ENCODE peak calls at places on chromosomes 4 and X, in six cellular contexts. One of them, this sample, is unnamed.

GRCh38 chr4:144611850-144612249 is 34.1 kb upstream of the HHIP start:
- DNase-seq in activated T-helper 1 cell treated with anti-CD3 and anti-CD28 coated beads, Interleukin-2, amount 50 U/mL, for 16 hours: no peak
- DNase-seq in stimulated activated CD8-positive, alpha-beta memory T cell treated with anti-CD3 and anti-CD28 coated beads, Interleukin-2, amount 100 ng/mL, for 1 hour: no peak
- DNase-seq in cardiac fibroblast: peak
- DNase-seq in fibroblast of the conjunctiva: peak
- DNase-seq in T-helper 1 cell: no peak
- DNase-seq in this sample: peak

GRCh38 chrX:150449313-150449712 is 86.2 kb downstream of the MAMLD1 start:
- DNase-seq in activated T-helper 1 cell treated with anti-CD3 and anti-CD28 coated beads, Interleukin-2, amount 50 U/mL, for 16 hours: no peak
- DNase-seq in stimulated activated CD8-positive, alpha-beta memory T cell treated with anti-CD3 and anti-CD28 coated beads, Interleukin-2, amount 100 ng/mL, for 1 hour: no peak
- DNase-seq in cardiac fibroblast: no peak
- DNase-seq in fibroblast of the conjunctiva: no peak
- DNase-seq in T-helper 1 cell: no peak
- DNase-seq in this sample: no peak

GRCh38 chrX:16096131-16096530 is 27.2 kb upstream of the GRPR start:
- DNase-seq in activated T-helper 1 cell treated with anti-CD3 and anti-CD28 coated beads, Interleukin-2, amount 50 U/mL, for 16 hours: no peak
- DNase-seq in stimulated activated CD8-positive, alpha-beta memory T cell treated with anti-CD3 and anti-CD28 coated beads, Interleukin-2, amount 100 ng/mL, for 1 hour: no peak
- DNase-seq in cardiac fibroblast: no peak
- DNase-seq in fibroblast of the conjunctiva: no peak
- DNase-seq in T-helper 1 cell: no peak
- DNase-seq in this sample: no peak

GRCh38 chr4:79852305-79852730 is 220.7 kb downstream of the ANTXR2 start:
- DNase-seq in activated T-helper 1 cell treated with anti-CD3 and anti-CD28 coated beads, Interleukin-2, amount 50 U/mL, for 16 hours: no peak
- DNase-seq in stimulated activated CD8-positive, alpha-beta memory T cell treated with anti-CD3 and anti-CD28 coated beads, Interleukin-2, amount 100 ng/mL, for 1 hour: no peak
- DNase-seq in cardiac fibroblast: peak
- DNase-seq in fibroblast of the conjunctiva: peak
- DNase-seq in T-helper 1 cell: no peak
- DNase-seq in this sample: no peak

GRCh38 chr4:164783966-164784365 is 30.0 kb downstream of the SMIM31 start:
- DNase-seq in activated T-helper 1 cell treated with anti-CD3 and anti-CD28 coated beads, Interleukin-2, amount 50 U/mL, for 16 hours: no peak
- DNase-seq in stimulated activated CD8-positive, alpha-beta memory T cell treated with anti-CD3 and anti-CD28 coated beads, Interleukin-2, amount 100 ng/mL, for 1 hour: no peak
- DNase-seq in cardiac fibroblast: no peak
- DNase-seq in fibroblast of the conjunctiva: no peak
- DNase-seq in T-helper 1 cell: no peak
- DNase-seq in this sample: peak

GRCh38 chr4:24476209-24476781 is 108.1 kb downstream of the DHX15 start:
- DNase-seq in activated T-helper 1 cell treated with anti-CD3 and anti-CD28 coated beads, Interleukin-2, amount 50 U/mL, for 16 hours: no peak
- DNase-seq in stimulated activated CD8-positive, alpha-beta memory T cell treated with anti-CD3 and anti-CD28 coated beads, Interleukin-2, amount 100 ng/mL, for 1 hour: no peak
- DNase-seq in cardiac fibroblast: peak
- DNase-seq in fibroblast of the conjunctiva: no peak
- DNase-seq in T-helper 1 cell: no peak
- DNase-seq in this sample: peak

GRCh38 chr4:67928547-67928946 is 34.7 kb downstream of the TMPRSS11A start:
- DNase-seq in activated T-helper 1 cell treated with anti-CD3 and anti-CD28 coated beads, Interleukin-2, amount 50 U/mL, for 16 hours: no peak
- DNase-seq in stimulated activated CD8-positive, alpha-beta memory T cell treated with anti-CD3 and anti-CD28 coated beads, Interleukin-2, amount 100 ng/mL, for 1 hour: no peak
- DNase-seq in cardiac fibroblast: no peak
- DNase-seq in fibroblast of the conjunctiva: no peak
- DNase-seq in T-helper 1 cell: no peak
- DNase-seq in this sample: peak

GRCh38 chr4:114980932-114981693 is 132.3 kb downstream of the NDST4 start:
- DNase-seq in activated T-helper 1 cell treated with anti-CD3 and anti-CD28 coated beads, Interleukin-2, amount 50 U/mL, for 16 hours: no peak
- DNase-seq in stimulated activated CD8-positive, alpha-beta memory T cell treated with anti-CD3 and anti-CD28 coated beads, Interleukin-2, amount 100 ng/mL, for 1 hour: no peak
- DNase-seq in cardiac fibroblast: no peak
- DNase-seq in fibroblast of the conjunctiva: peak
- DNase-seq in T-helper 1 cell: no peak
- DNase-seq in this sample: no peak

GRCh38 chr4:4969298-4969697 is 50.0 kb downstream of the CYTL1 start:
- DNase-seq in activated T-helper 1 cell treated with anti-CD3 and anti-CD28 coated beads, Interleukin-2, amount 50 U/mL, for 16 hours: no peak
- DNase-seq in stimulated activated CD8-positive, alpha-beta memory T cell treated with anti-CD3 and anti-CD28 coated beads, Interleukin-2, amount 100 ng/mL, for 1 hour: no peak
- DNase-seq in cardiac fibroblast: peak
- DNase-seq in fibroblast of the conjunctiva: peak
- DNase-seq in T-helper 1 cell: no peak
- DNase-seq in this sample: no peak

GRCh38 chr4:90127706-90128345 is 632 bp downstream of the CCSER1 start:
- DNase-seq in activated T-helper 1 cell treated with anti-CD3 and anti-CD28 coated beads, Interleukin-2, amount 50 U/mL, for 16 hours: no peak
- DNase-seq in stimulated activated CD8-positive, alpha-beta memory T cell treated with anti-CD3 and anti-CD28 coated beads, Interleukin-2, amount 100 ng/mL, for 1 hour: no peak
- DNase-seq in cardiac fibroblast: no peak
- DNase-seq in fibroblast of the conjunctiva: no peak
- DNase-seq in T-helper 1 cell: no peak
- DNase-seq in this sample: no peak

GRCh38 chrX:134551365-134552095 is 91.6 kb downstream of the HPRT1 start:
- DNase-seq in activated T-helper 1 cell treated with anti-CD3 and anti-CD28 coated beads, Interleukin-2, amount 50 U/mL, for 16 hours: no peak
- DNase-seq in stimulated activated CD8-positive, alpha-beta memory T cell treated with anti-CD3 and anti-CD28 coated beads, Interleukin-2, amount 100 ng/mL, for 1 hour: no peak
- DNase-seq in cardiac fibroblast: peak
- DNase-seq in fibroblast of the conjunctiva: no peak
- DNase-seq in T-helper 1 cell: no peak
- DNase-seq in this sample: peak

GRCh38 chrX:111837226-111837625 is 38.8 kb upstream of the TRPC5OS start:
- DNase-seq in activated T-helper 1 cell treated with anti-CD3 and anti-CD28 coated beads, Interleukin-2, amount 50 U/mL, for 16 hours: no peak
- DNase-seq in stimulated activated CD8-positive, alpha-beta memory T cell treated with anti-CD3 and anti-CD28 coated beads, Interleukin-2, amount 100 ng/mL, for 1 hour: no peak
- DNase-seq in cardiac fibroblast: no peak
- DNase-seq in fibroblast of the conjunctiva: no peak
- DNase-seq in T-helper 1 cell: no peak
- DNase-seq in this sample: no peak

GRCh38 chrX:129781134-129782014 is 1.6 kb downstream of the SASH3 start:
- DNase-seq in activated T-helper 1 cell treated with anti-CD3 and anti-CD28 coated beads, Interleukin-2, amount 50 U/mL, for 16 hours: peak
- DNase-seq in stimulated activated CD8-positive, alpha-beta memory T cell treated with anti-CD3 and anti-CD28 coated beads, Interleukin-2, amount 100 ng/mL, for 1 hour: peak
- DNase-seq in cardiac fibroblast: no peak
- DNase-seq in fibroblast of the conjunctiva: no peak
- DNase-seq in T-helper 1 cell: peak
- DNase-seq in this sample: no peak

GRCh38 chrX:46912098-46912672 is at the start of gene JADE3:
- DNase-seq in activated T-helper 1 cell treated with anti-CD3 and anti-CD28 coated beads, Interleukin-2, amount 50 U/mL, for 16 hours: no peak
- DNase-seq in stimulated activated CD8-positive, alpha-beta memory T cell treated with anti-CD3 and anti-CD28 coated beads, Interleukin-2, amount 100 ng/mL, for 1 hour: no peak
- DNase-seq in cardiac fibroblast: peak
- DNase-seq in fibroblast of the conjunctiva: no peak
- DNase-seq in T-helper 1 cell: no peak
- DNase-seq in this sample: peak

GRCh38 chrX:46737041-46737440 is 21.9 kb downstream of the SLC9A7 start:
- DNase-seq in activated T-helper 1 cell treated with anti-CD3 and anti-CD28 coated beads, Interleukin-2, amount 50 U/mL, for 16 hours: no peak
- DNase-seq in stimulated activated CD8-positive, alpha-beta memory T cell treated with anti-CD3 and anti-CD28 coated beads, Interleukin-2, amount 100 ng/mL, for 1 hour: no peak
- DNase-seq in cardiac fibroblast: peak
- DNase-seq in fibroblast of the conjunctiva: no peak
- DNase-seq in T-helper 1 cell: no peak
- DNase-seq in this sample: no peak

GRCh38 chr4:73836373-73837269 is at the start of gene CXCL6:
- DNase-seq in activated T-helper 1 cell treated with anti-CD3 and anti-CD28 coated beads, Interleukin-2, amount 50 U/mL, for 16 hours: no peak
- DNase-seq in stimulated activated CD8-positive, alpha-beta memory T cell treated with anti-CD3 and anti-CD28 coated beads, Interleukin-2, amount 100 ng/mL, for 1 hour: no peak
- DNase-seq in cardiac fibroblast: peak
- DNase-seq in fibroblast of the conjunctiva: no peak
- DNase-seq in T-helper 1 cell: no peak
- DNase-seq in this sample: no peak

GRCh38 chr4:139540161-139540560 is 15.9 kb downstream of the SETD7 start:
- DNase-seq in activated T-helper 1 cell treated with anti-CD3 and anti-CD28 coated beads, Interleukin-2, amount 50 U/mL, for 16 hours: no peak
- DNase-seq in stimulated activated CD8-positive, alpha-beta memory T cell treated with anti-CD3 and anti-CD28 coated beads, Interleukin-2, amount 100 ng/mL, for 1 hour: no peak
- DNase-seq in cardiac fibroblast: no peak
- DNase-seq in fibroblast of the conjunctiva: no peak
- DNase-seq in T-helper 1 cell: no peak
- DNase-seq in this sample: no peak

GRCh38 chr4:7803992-7804758 is 135.5 kb downstream of the AFAP1 start:
- DNase-seq in activated T-helper 1 cell treated with anti-CD3 and anti-CD28 coated beads, Interleukin-2, amount 50 U/mL, for 16 hours: peak
- DNase-seq in stimulated activated CD8-positive, alpha-beta memory T cell treated with anti-CD3 and anti-CD28 coated beads, Interleukin-2, amount 100 ng/mL, for 1 hour: peak
- DNase-seq in cardiac fibroblast: peak
- DNase-seq in fibroblast of the conjunctiva: peak
- DNase-seq in T-helper 1 cell: peak
- DNase-seq in this sample: peak

GRCh38 chrX:29762006-29762405 is 453.4 kb upstream of the MAGEB2 start:
- DNase-seq in activated T-helper 1 cell treated with anti-CD3 and anti-CD28 coated beads, Interleukin-2, amount 50 U/mL, for 16 hours: no peak
- DNase-seq in stimulated activated CD8-positive, alpha-beta memory T cell treated with anti-CD3 and anti-CD28 coated beads, Interleukin-2, amount 100 ng/mL, for 1 hour: no peak
- DNase-seq in cardiac fibroblast: no peak
- DNase-seq in fibroblast of the conjunctiva: no peak
- DNase-seq in T-helper 1 cell: no peak
- DNase-seq in this sample: no peak

GRCh38 chrX:70262952-70263567 is 3.1 kb upstream of the P2RY4 start:
- DNase-seq in activated T-helper 1 cell treated with anti-CD3 and anti-CD28 coated beads, Interleukin-2, amount 50 U/mL, for 16 hours: no peak
- DNase-seq in stimulated activated CD8-positive, alpha-beta memory T cell treated with anti-CD3 and anti-CD28 coated beads, Interleukin-2, amount 100 ng/mL, for 1 hour: no peak
- DNase-seq in cardiac fibroblast: peak
- DNase-seq in fibroblast of the conjunctiva: peak
- DNase-seq in T-helper 1 cell: no peak
- DNase-seq in this sample: peak

GRCh38 chr4:99405433-99406115 is 29.6 kb downstream of the ADH7 start:
- DNase-seq in activated T-helper 1 cell treated with anti-CD3 and anti-CD28 coated beads, Interleukin-2, amount 50 U/mL, for 16 hours: peak
- DNase-seq in stimulated activated CD8-positive, alpha-beta memory T cell treated with anti-CD3 and anti-CD28 coated beads, Interleukin-2, amount 100 ng/mL, for 1 hour: peak
- DNase-seq in cardiac fibroblast: peak
- DNase-seq in fibroblast of the conjunctiva: peak
- DNase-seq in T-helper 1 cell: peak
- DNase-seq in this sample: peak

GRCh38 chrX:150503898-150504219 is 64.6 kb upstream of the MTM1 start:
- DNase-seq in activated T-helper 1 cell treated with anti-CD3 and anti-CD28 coated beads, Interleukin-2, amount 50 U/mL, for 16 hours: no peak
- DNase-seq in stimulated activated CD8-positive, alpha-beta memory T cell treated with anti-CD3 and anti-CD28 coated beads, Interleukin-2, amount 100 ng/mL, for 1 hour: no peak
- DNase-seq in cardiac fibroblast: no peak
- DNase-seq in fibroblast of the conjunctiva: no peak
- DNase-seq in T-helper 1 cell: no peak
- DNase-seq in this sample: no peak

GRCh38 chr4:128379860-128380259 is 92.2 kb upstream of the PGRMC2 start:
- DNase-seq in activated T-helper 1 cell treated with anti-CD3 and anti-CD28 coated beads, Interleukin-2, amount 50 U/mL, for 16 hours: no peak
- DNase-seq in stimulated activated CD8-positive, alpha-beta memory T cell treated with anti-CD3 and anti-CD28 coated beads, Interleukin-2, amount 100 ng/mL, for 1 hour: no peak
- DNase-seq in cardiac fibroblast: peak
- DNase-seq in fibroblast of the conjunctiva: no peak
- DNase-seq in T-helper 1 cell: no peak
- DNase-seq in this sample: peak

GRCh38 chr4:77100234-77100633 is 24.4 kb upstream of the CCNI start:
- DNase-seq in activated T-helper 1 cell treated with anti-CD3 and anti-CD28 coated beads, Interleukin-2, amount 50 U/mL, for 16 hours: no peak
- DNase-seq in stimulated activated CD8-positive, alpha-beta memory T cell treated with anti-CD3 and anti-CD28 coated beads, Interleukin-2, amount 100 ng/mL, for 1 hour: no peak
- DNase-seq in cardiac fibroblast: peak
- DNase-seq in fibroblast of the conjunctiva: no peak
- DNase-seq in T-helper 1 cell: no peak
- DNase-seq in this sample: peak

GRCh38 chr4:85151349-85151748 is 184.9 kb upstream of the WDFY3 start:
- DNase-seq in activated T-helper 1 cell treated with anti-CD3 and anti-CD28 coated beads, Interleukin-2, amount 50 U/mL, for 16 hours: no peak
- DNase-seq in stimulated activated CD8-positive, alpha-beta memory T cell treated with anti-CD3 and anti-CD28 coated beads, Interleukin-2, amount 100 ng/mL, for 1 hour: no peak
- DNase-seq in cardiac fibroblast: no peak
- DNase-seq in fibroblast of the conjunctiva: no peak
- DNase-seq in T-helper 1 cell: no peak
- DNase-seq in this sample: no peak

GRCh38 chr4:82017680-82018079 is 356.1 kb downstream of the HNRNPD start:
- DNase-seq in activated T-helper 1 cell treated with anti-CD3 and anti-CD28 coated beads, Interleukin-2, amount 50 U/mL, for 16 hours: no peak
- DNase-seq in stimulated activated CD8-positive, alpha-beta memory T cell treated with anti-CD3 and anti-CD28 coated beads, Interleukin-2, amount 100 ng/mL, for 1 hour: no peak
- DNase-seq in cardiac fibroblast: peak
- DNase-seq in fibroblast of the conjunctiva: no peak
- DNase-seq in T-helper 1 cell: no peak
- DNase-seq in this sample: peak

GRCh38 chr4:145048817-145049216 is 49.2 kb downstream of the ANAPC10 start:
- DNase-seq in activated T-helper 1 cell treated with anti-CD3 and anti-CD28 coated beads, Interleukin-2, amount 50 U/mL, for 16 hours: no peak
- DNase-seq in stimulated activated CD8-positive, alpha-beta memory T cell treated with anti-CD3 and anti-CD28 coated beads, Interleukin-2, amount 100 ng/mL, for 1 hour: no peak
- DNase-seq in cardiac fibroblast: no peak
- DNase-seq in fibroblast of the conjunctiva: no peak
- DNase-seq in T-helper 1 cell: no peak
- DNase-seq in this sample: no peak

GRCh38 chrX:22053486-22053885 is 21.4 kb downstream of the PHEX start:
- DNase-seq in activated T-helper 1 cell treated with anti-CD3 and anti-CD28 coated beads, Interleukin-2, amount 50 U/mL, for 16 hours: no peak
- DNase-seq in stimulated activated CD8-positive, alpha-beta memory T cell treated with anti-CD3 and anti-CD28 coated beads, Interleukin-2, amount 100 ng/mL, for 1 hour: no peak
- DNase-seq in cardiac fibroblast: no peak
- DNase-seq in fibroblast of the conjunctiva: no peak
- DNase-seq in T-helper 1 cell: no peak
- DNase-seq in this sample: no peak

GRCh38 chrX:23820235-23820782 is 37.3 kb downstream of the SAT1 start:
- DNase-seq in activated T-helper 1 cell treated with anti-CD3 and anti-CD28 coated beads, Interleukin-2, amount 50 U/mL, for 16 hours: no peak
- DNase-seq in stimulated activated CD8-positive, alpha-beta memory T cell treated with anti-CD3 and anti-CD28 coated beads, Interleukin-2, amount 100 ng/mL, for 1 hour: no peak
- DNase-seq in cardiac fibroblast: peak
- DNase-seq in fibroblast of the conjunctiva: no peak
- DNase-seq in T-helper 1 cell: no peak
- DNase-seq in this sample: no peak

GRCh38 chr4:7103031-7103598 is 35.3 kb upstream of the GRPEL1 start:
- DNase-seq in activated T-helper 1 cell treated with anti-CD3 and anti-CD28 coated beads, Interleukin-2, amount 50 U/mL, for 16 hours: peak
- DNase-seq in stimulated activated CD8-positive, alpha-beta memory T cell treated with anti-CD3 and anti-CD28 coated beads, Interleukin-2, amount 100 ng/mL, for 1 hour: peak
- DNase-seq in cardiac fibroblast: peak
- DNase-seq in fibroblast of the conjunctiva: peak
- DNase-seq in T-helper 1 cell: peak
- DNase-seq in this sample: peak

GRCh38 chrX:68978211-68978780 is 149.5 kb downstream of the EFNB1 start:
- DNase-seq in activated T-helper 1 cell treated with anti-CD3 and anti-CD28 coated beads, Interleukin-2, amount 50 U/mL, for 16 hours: no peak
- DNase-seq in stimulated activated CD8-positive, alpha-beta memory T cell treated with anti-CD3 and anti-CD28 coated beads, Interleukin-2, amount 100 ng/mL, for 1 hour: no peak
- DNase-seq in cardiac fibroblast: peak
- DNase-seq in fibroblast of the conjunctiva: no peak
- DNase-seq in T-helper 1 cell: no peak
- DNase-seq in this sample: peak